ENCODE peak calls at places on chromosome 19, in four cellular contexts. C is left kidney; V is fibroblast of pulmonary artery; W is CD4-positive, alpha-beta memory T cell. E is an unnamed sample.

GRCh38 chr19:14102102-14102696 is 11.6 kb upstream of the SAMD1 start:
- DNase-seq in W (no peak), C (no peak), V (no peak), E (no peak)

GRCh38 chr19:38975861-38976271 is 324 bp upstream of the FBXO17 start:
- DNase-seq in C (peak), W (no peak), V (peak), E (peak)

GRCh38 chr19:4379383-4380253 is 20.7 kb downstream of the SH3GL1 start:
- DNase-seq in V (peak), W (peak), C (peak), E (peak)

GRCh38 chr19:19751846-19752245 is 18.9 kb upstream of the ZNF14 start:
- DNase-seq in V (no peak), W (no peak), C (no peak), E (no peak)

GRCh38 chr19:36152061-36152885 is at the start of gene COX7A1:
- DNase-seq in V (peak), C (peak), W (no peak), E (no peak)

GRCh38 chr19:57708641-57709354 is at the start of gene ZNF154:
- DNase-seq in W (peak), C (peak), V (peak), E (peak)

GRCh38 chr19:35498984-35499383 is 8.7 kb upstream of the KRTDAP start:
- DNase-seq in W (no peak), V (no peak), C (no peak), E (no peak)

GRCh38 chr19:4391701-4392543 is 8.4 kb downstream of the SH3GL1 start:
- DNase-seq in C (no peak), V (peak), W (no peak), E (peak)

GRCh38 chr19:40592170-40592569 is 9.0 kb upstream of the LTBP4 start:
- DNase-seq in W (peak), V (peak), C (peak), E (peak)

GRCh38 chr19:29673451-29674371 is 8.4 kb downstream of the PLEKHF1 start:
- DNase-seq in W (no peak), V (no peak), C (no peak), E (no peak)

GRCh38 chr19:39413269-39413902 is 917 bp downstream of the PLEKHG2 start:
- DNase-seq in W (no peak), C (peak), V (peak), E (no peak)

GRCh38 chr19:18626906-18627305 is 9.9 kb upstream of the KLHL26 start:
- DNase-seq in W (no peak), C (no peak), V (no peak), E (no peak)

GRCh38 chr19:48795855-48796142 is 15.0 kb downstream of the BCAT2 start:
- DNase-seq in V (no peak), C (no peak), W (no peak), E (no peak)

GRCh38 chr19:50433201-50434180 is 799 bp downstream of the MYBPC2 start:
- DNase-seq in C (no peak), W (no peak), V (no peak), E (no peak)

GRCh38 chr19:47253467-47253881 is 2.9 kb upstream of the CCDC9 start:
- DNase-seq in C (no peak), V (peak), W (no peak), E (peak)

GRCh38 chr19:56253737-56254136 is 18.8 kb upstream of the EDDM13 start:
- DNase-seq in V (peak), W (peak), C (peak), E (peak)

GRCh38 chr19:11324079-11324661 is 15.3 kb downstream of the RAB3D start:
- DNase-seq in W (peak), C (peak), V (peak), E (peak)

GRCh38 chr19:36169084-36169760 is 17.0 kb upstream of the COX7A1 start:
- DNase-seq in W (no peak), C (peak), V (no peak), E (no peak)

GRCh38 chr19:2252481-2253105 is 3.5 kb downstream of the AMH start:
- DNase-seq in W (no peak), C (peak), V (no peak), E (no peak)

GRCh38 chr19:24033962-24034342 is 53.0 kb upstream of the ZNF254 start:
- DNase-seq in C (peak), V (peak), W (peak), E (peak)

GRCh38 chr19:11164278-11164677 is 8.7 kb upstream of the SPC24 start:
- DNase-seq in V (no peak), W (no peak), C (no peak), E (no peak)

GRCh38 chr19:49718511-49718910 is 27.6 kb downstream of the CPT1C start:
- DNase-seq in V (peak), W (no peak), C (peak), E (no peak)

GRCh38 chr19:623974-624373 is 9.4 kb downstream of the POLRMT start:
- DNase-seq in W (no peak), V (peak), C (no peak), E (peak)

E was measured in astrocyte.